ENCODE peak calls at places on chromosomes 1 and 21, in four cellular contexts. One of them, this sample, is unnamed.

GRCh38 chr1:43451701-43452532 is 1.8 kb downstream of the HYI start:
- DNase-seq in HL-60: no peak
- DNase-seq in K562: no peak
- DNase-seq in GM12878: no peak
- DNase-seq in this sample: no peak

GRCh38 chr1:60916178-60916577 is 166.2 kb upstream of the NFIA start:
- DNase-seq in HL-60: no peak
- DNase-seq in K562: no peak
- DNase-seq in GM12878: no peak
- DNase-seq in this sample: no peak

GRCh38 chr1:70503358-70503757 is 92.3 kb downstream of the CTH start:
- DNase-seq in HL-60: no peak
- DNase-seq in K562: no peak
- DNase-seq in GM12878: no peak
- DNase-seq in this sample: no peak

GRCh38 chr1:109863699-109864062 is 47.0 kb upstream of the CSF1 start:
- DNase-seq in HL-60: no peak
- DNase-seq in K562: no peak
- DNase-seq in GM12878: no peak
- DNase-seq in this sample: no peak

GRCh38 chr1:98327151-98327918 is 334.2 kb upstream of the SNX7 start:
- DNase-seq in HL-60: no peak
- DNase-seq in K562: no peak
- DNase-seq in GM12878: no peak
- DNase-seq in this sample: no peak

GRCh38 chr1:202207292-202207691 is 13.7 kb downstream of the LGR6 start:
- DNase-seq in HL-60: no peak
- DNase-seq in K562: no peak
- DNase-seq in GM12878: no peak
- DNase-seq in this sample: no peak

GRCh38 chr1:47661065-47661464 is 223.2 kb downstream of the FOXD2 start:
- DNase-seq in HL-60: no peak
- DNase-seq in K562: no peak
- DNase-seq in GM12878: no peak
- DNase-seq in this sample: no peak

GRCh38 chr1:7362947-7363346 is 408.1 kb upstream of the VAMP3 start:
- DNase-seq in HL-60: no peak
- DNase-seq in K562: no peak
- DNase-seq in GM12878: no peak
- DNase-seq in this sample: no peak

GRCh38 chr1:182615468-182616129 is 11.4 kb upstream of the RGS16 start:
- DNase-seq in HL-60: no peak
- DNase-seq in K562: no peak
- DNase-seq in GM12878: no peak
- DNase-seq in this sample: no peak

GRCh38 chr1:62508187-62508758 is 71.4 kb downstream of the USP1 start:
- DNase-seq in HL-60: peak
- DNase-seq in K562: peak
- DNase-seq in GM12878: peak
- DNase-seq in this sample: no peak

GRCh38 chr1:221381858-221382623 is 359.8 kb downstream of the DUSP10 start:
- DNase-seq in HL-60: no peak
- DNase-seq in K562: no peak
- DNase-seq in GM12878: no peak
- DNase-seq in this sample: no peak

GRCh38 chr1:48228156-48228555 is 5.6 kb downstream of the SLC5A9 start:
- DNase-seq in HL-60: no peak
- DNase-seq in K562: no peak
- DNase-seq in GM12878: no peak
- DNase-seq in this sample: no peak

GRCh38 chr1:150429805-150430204 is 57.4 kb upstream of the TARS2 start:
- DNase-seq in HL-60: no peak
- DNase-seq in K562: peak
- DNase-seq in GM12878: no peak
- DNase-seq in this sample: no peak

DNA sequence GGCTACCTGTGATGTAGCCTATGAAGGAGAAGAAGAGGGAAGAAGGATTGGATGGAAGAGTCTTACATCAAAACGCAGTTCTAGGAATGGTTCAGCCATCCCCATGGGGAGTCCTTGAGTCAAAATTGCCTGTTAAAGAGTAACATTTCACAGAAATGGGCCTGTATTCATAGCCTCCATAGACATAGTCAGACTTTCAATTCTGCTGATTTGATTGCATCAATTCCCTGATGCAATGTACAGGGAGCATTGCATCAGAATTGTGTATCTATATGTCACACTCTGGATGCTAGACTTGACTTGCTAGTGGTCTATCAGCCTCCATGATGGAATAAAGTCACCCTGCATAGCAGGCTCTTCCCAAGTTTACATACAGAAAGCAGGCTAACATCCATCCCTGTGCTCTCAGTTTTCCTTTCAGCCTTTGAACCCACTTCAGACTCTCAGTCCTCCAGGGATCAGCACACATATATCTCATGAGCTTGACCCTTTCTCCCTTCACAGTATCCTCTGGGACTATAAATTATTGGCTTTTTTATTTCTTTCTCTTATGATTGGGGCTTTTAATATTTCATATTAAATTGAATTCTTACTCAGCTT is 1111.7 kb upstream of the B3GALT2 start:
- DNase-seq in HL-60: no peak
- DNase-seq in K562: no peak
- DNase-seq in GM12878: no peak
- DNase-seq in this sample: no peak
- TF ChIP-seq SPI1 in HL-60: no peak
- TF ChIP-seq SPI1 in K562: no peak
- TF ChIP-seq SPI1 in GM12878: no peak
- TF ChIP-seq SPI1 in this sample: no peak

GRCh38 chr21:45326169-45326833 is 38.6 kb upstream of the POFUT2 start:
- DNase-seq in HL-60: no peak
- DNase-seq in K562: no peak
- DNase-seq in GM12878: no peak
- DNase-seq in this sample: no peak
- TF ChIP-seq SPI1 in HL-60: no peak
- TF ChIP-seq SPI1 in K562: no peak
- TF ChIP-seq SPI1 in GM12878: no peak
- TF ChIP-seq SPI1 in this sample: no peak

GRCh38 chr21:35965699-35966098 is 94.6 kb downstream of the SETD4 start:
- DNase-seq in HL-60: no peak
- DNase-seq in K562: no peak
- DNase-seq in GM12878: no peak
- DNase-seq in this sample: no peak

GRCh38 chr21:35962917-35963316 is 97.4 kb downstream of the SETD4 start:
- DNase-seq in HL-60: no peak
- DNase-seq in K562: no peak
- DNase-seq in GM12878: no peak
- DNase-seq in this sample: no peak

GRCh38 chr21:35968564-35968963 is 91.8 kb downstream of the SETD4 start:
- DNase-seq in HL-60: no peak
- DNase-seq in K562: no peak
- DNase-seq in GM12878: no peak
- DNase-seq in this sample: no peak

GRCh38 chr21:35969281-35969680 is 91.0 kb downstream of the SETD4 start:
- DNase-seq in HL-60: no peak
- DNase-seq in K562: no peak
- DNase-seq in GM12878: no peak
- DNase-seq in this sample: no peak

GRCh38 chr21:35963920-35964451 is 96.3 kb downstream of the SETD4 start:
- DNase-seq in HL-60: no peak
- DNase-seq in K562: peak
- DNase-seq in GM12878: no peak
- DNase-seq in this sample: no peak
- TF ChIP-seq SPI1 in HL-60: no peak
- TF ChIP-seq SPI1 in K562: no peak
- TF ChIP-seq SPI1 in GM12878: no peak
- TF ChIP-seq SPI1 in this sample: no peak

DNA sequence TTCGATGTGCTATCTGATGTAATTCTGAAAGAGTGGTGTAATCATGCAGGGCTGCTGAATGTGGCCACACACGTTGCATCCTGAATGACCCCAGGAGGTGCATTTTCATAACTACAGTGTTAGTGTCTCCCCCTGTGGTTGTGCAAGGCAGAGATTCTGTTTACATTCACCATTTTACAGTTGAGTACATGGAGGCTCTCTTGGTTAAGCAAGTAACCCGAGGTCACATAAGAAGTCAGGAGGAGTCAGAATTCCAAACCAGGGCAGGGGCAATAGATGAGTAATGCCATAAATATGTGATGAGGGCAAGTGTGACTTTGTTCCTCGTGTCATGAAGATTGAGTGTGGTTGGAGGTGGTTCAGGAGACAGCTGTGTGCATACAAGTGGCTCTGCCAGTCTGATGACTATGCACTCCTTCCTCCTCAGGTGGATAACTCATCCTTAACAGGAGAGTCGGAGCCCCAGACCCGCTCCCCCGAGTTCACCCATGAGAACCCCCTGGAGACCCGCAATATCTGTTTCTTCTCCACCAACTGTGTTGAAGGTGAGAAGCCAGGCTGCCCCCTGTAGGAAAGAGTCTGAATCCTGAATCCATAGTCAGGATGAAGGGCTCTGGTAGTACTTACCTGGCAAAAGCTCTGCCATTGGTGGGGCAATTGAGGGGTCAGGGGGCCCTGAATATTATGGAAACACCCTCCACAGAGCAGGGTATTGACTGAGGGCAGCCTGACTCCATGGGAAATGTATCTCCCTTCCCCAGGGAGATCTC is 9.3 kb downstream of the ATP1A2 start:
- DNase-seq in HL-60: no peak
- DNase-seq in K562: no peak
- DNase-seq in GM12878: no peak
- DNase-seq in this sample: no peak
- TF ChIP-seq SPI1 in HL-60: no peak
- TF ChIP-seq SPI1 in K562: no peak
- TF ChIP-seq SPI1 in GM12878: no peak
- TF ChIP-seq SPI1 in this sample: no peak

GRCh38 chr1:24762133-24762676 is 17.0 kb downstream of the CLIC4 start:
- DNase-seq in HL-60: peak
- DNase-seq in K562: peak
- DNase-seq in GM12878: no peak
- DNase-seq in this sample: no peak
- TF ChIP-seq SPI1 in HL-60: peak
- TF ChIP-seq SPI1 in K562: peak
- TF ChIP-seq SPI1 in GM12878: no peak
- TF ChIP-seq SPI1 in this sample: peak

GRCh38 chr1:244992833-244993232 is 128.5 kb upstream of the HNRNPU start:
- DNase-seq in HL-60: no peak
- DNase-seq in K562: no peak
- DNase-seq in GM12878: no peak
- DNase-seq in this sample: no peak
- TF ChIP-seq SPI1 in HL-60: no peak
- TF ChIP-seq SPI1 in K562: no peak
- TF ChIP-seq SPI1 in GM12878: no peak
- TF ChIP-seq SPI1 in this sample: no peak

DNA sequence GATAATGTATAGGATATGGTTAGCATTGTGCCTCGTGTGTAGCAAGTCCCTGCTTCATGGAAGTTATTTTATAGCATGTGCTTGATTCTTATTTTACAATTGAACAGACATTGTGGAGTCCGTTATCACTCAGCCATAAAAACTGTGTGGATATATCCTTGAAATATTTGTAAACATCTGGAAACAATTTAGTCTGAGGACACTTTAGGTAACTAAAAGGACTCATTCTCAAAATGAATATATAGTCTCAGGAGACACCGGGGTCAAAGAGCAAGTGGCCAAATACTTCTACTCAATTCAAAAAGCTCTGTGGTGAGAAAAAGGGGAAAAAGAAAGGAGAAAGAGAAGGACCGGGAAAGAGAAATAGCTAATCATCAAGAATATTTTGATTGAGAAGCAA is 23.7 kb downstream of the PRRX1 start:
- DNase-seq in HL-60: no peak
- DNase-seq in K562: no peak
- DNase-seq in GM12878: no peak
- DNase-seq in this sample: no peak
- TF ChIP-seq SPI1 in HL-60: no peak
- TF ChIP-seq SPI1 in K562: no peak
- TF ChIP-seq SPI1 in GM12878: no peak
- TF ChIP-seq SPI1 in this sample: no peak

This sample was measured in GM12891.